ENCODE peak calls at places on chromosomes 4 and X, in ten cellular contexts. D is heart left ventricle, R is stomach, E is lower lobe of right lung, N is AG04450, J is foreskin fibroblast, P is WERI-Rb-1, G is MM.1S, Y is A549, W is lung. O is an unnamed sample.

GRCh38 chr4:25984796-25985195 is 70.8 kb downstream of the SMIM20 start:
- DNase-seq in P (no peak), Y (no peak), N (no peak), G (no peak), W (no peak), D (peak; percentile 12), J (no peak), R (no peak), E (no peak), O (no peak)

GRCh38 chrX:12421918-12422317 is 283.6 kb downstream of the FRMPD4 start:
- DNase-seq in P (no peak), E (no peak), R (no peak), G (no peak), Y (no peak), W (no peak), J (no peak), D (no peak), N (no peak), O (peak; percentile 46)

GRCh38 chrX:9905288-9905687 is 61.9 kb upstream of the CLDN34 start:
- DNase-seq in J (peak; percentile 48), E (no peak), D (no peak), P (no peak), G (no peak), R (no peak), N (no peak), Y (no peak), W (no peak), O (no peak)

GRCh38 chr4:148124512-148124911 is 317.7 kb downstream of the NR3C2 start:
- DNase-seq in J (no peak), R (no peak), Y (no peak), N (no peak), W (no peak), D (no peak), P (no peak), G (no peak), E (no peak), O (no peak)

GRCh38 chr4:182207806-182208483 is 35.3 kb upstream of the TENM3 start:
- DNase-seq in E (no peak), N (peak; percentile 72), P (no peak), G (no peak), W (no peak), D (no peak), R (no peak), Y (peak; percentile 24), J (peak; percentile 87), O (peak; percentile 84)

GRCh38 chr4:4327652-4328121 is 37.6 kb downstream of the ZBTB49 start:
- DNase-seq in J (peak; percentile 26), E (peak; percentile 59), P (peak; percentile 29), W (no peak), Y (peak; percentile 10), G (no peak), D (peak; percentile 55), N (no peak), R (no peak), O (no peak)

GRCh38 chrX:13864264-13864663 is 47.4 kb upstream of the GPM6B start:
- DNase-seq in D (no peak), J (peak; percentile 25), E (no peak), N (no peak), G (no peak), R (no peak), W (no peak), P (no peak), Y (no peak), O (peak; percentile 54)

GRCh38 chr4:176584031-176584430 is 208.7 kb downstream of the VEGFC start:
- DNase-seq in W (no peak), R (no peak), E (no peak), N (no peak), J (peak; percentile 58), P (no peak), Y (no peak), G (no peak), D (no peak), O (no peak)

GRCh38 chrX:13717697-13718483 is 16.5 kb downstream of the TRAPPC2 start:
- DNase-seq in E (no peak), P (no peak), N (no peak), R (no peak), J (peak; percentile 71), W (no peak), G (no peak), Y (no peak), D (no peak), O (peak; percentile 65)

GRCh38 chrX:109847257-109848187 is 114.5 kb upstream of the ACSL4 start:
- DNase-seq in J (peak; percentile 90), P (no peak), E (no peak), D (no peak), Y (peak; percentile 6), N (peak; percentile 62), G (no peak), R (no peak), W (no peak), O (peak; percentile 94)

GRCh38 chrX:147602297-147602696 is 309.4 kb upstream of the FMR1 start:
- DNase-seq in J (no peak), D (no peak), N (no peak), Y (no peak), R (no peak), W (no peak), G (no peak), P (no peak), E (no peak), O (no peak)

GRCh38 chrX:80282535-80282934 is 137.7 kb upstream of the TENT5D start:
- DNase-seq in E (no peak), R (no peak), W (no peak), Y (no peak), D (no peak), J (no peak), G (no peak), P (no peak), N (no peak), O (peak; percentile 20)

GRCh38 chrX:80290834-80291233 is 129.4 kb upstream of the TENT5D start:
- DNase-seq in G (no peak), N (no peak), D (no peak), J (no peak), Y (no peak), P (no peak), R (no peak), E (no peak), W (no peak), O (no peak)

DNA sequence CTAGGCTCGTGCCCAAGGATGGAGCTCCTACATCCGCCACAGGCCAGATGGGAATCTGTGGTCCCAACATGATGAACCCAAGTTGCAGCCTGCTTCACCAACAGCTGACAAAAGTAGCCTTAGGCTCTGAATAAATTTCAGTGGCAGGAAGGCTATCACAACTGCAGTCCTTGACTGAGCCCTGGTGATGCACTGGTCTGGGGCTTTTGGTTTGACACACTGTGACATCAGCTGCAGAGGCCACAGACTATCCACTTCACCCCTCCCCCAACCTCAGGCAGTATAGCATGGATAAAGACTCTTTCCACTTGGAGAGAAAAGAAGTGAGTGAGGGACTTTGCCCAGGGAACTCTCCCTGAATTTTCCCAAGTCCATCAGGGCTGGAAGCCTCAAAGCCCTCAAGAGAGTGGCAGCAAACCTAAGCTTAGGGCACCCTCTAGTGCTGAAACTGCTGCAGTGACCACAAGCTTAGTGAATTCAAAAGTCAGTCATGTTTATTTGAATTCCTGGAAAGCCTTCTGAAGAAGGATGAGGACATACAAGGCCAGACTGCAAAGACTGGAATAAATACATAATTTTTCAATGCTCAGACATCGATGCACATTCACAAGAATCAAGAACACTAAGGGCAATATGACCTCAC is 135.0 kb upstream of the TENT5D start:
- DNase-seq in N (no peak), W (no peak), D (no peak), J (peak; percentile 4), G (peak; percentile 43), P (peak; percentile 28), E (no peak), R (no peak), Y (peak; percentile 0), O (peak; percentile 40)
- TF ChIP-seq CTCF in N (no peak), W (no peak), D (peak; percentile 37), J (peak; percentile 21), G (peak; percentile 73), P (peak; percentile 71), E (peak; percentile 22), R (no peak), Y (peak; percentile 55), O (peak; percentile 46)

GRCh38 chrX:118348186-118348810 is 2.4 kb downstream of the WDR44 start:
- DNase-seq in E (no peak), R (no peak), Y (no peak), G (no peak), D (no peak), N (no peak), P (no peak), W (no peak), J (no peak), O (no peak)
- H3K4me3 ChIP-seq in E (peak overlapping the region; percentile 71), R (peak overlapping the region; percentile 78), Y (no peak overlapping the region), G (peak overlapping the region; percentile 69), D (no peak overlapping the region), N (peak overlapping the region; percentile 74), P (no peak overlapping the region), W (no peak overlapping the region), J (peak overlapping the region; percentile 86), O (peak overlapping the region; percentile 77)

DNA sequence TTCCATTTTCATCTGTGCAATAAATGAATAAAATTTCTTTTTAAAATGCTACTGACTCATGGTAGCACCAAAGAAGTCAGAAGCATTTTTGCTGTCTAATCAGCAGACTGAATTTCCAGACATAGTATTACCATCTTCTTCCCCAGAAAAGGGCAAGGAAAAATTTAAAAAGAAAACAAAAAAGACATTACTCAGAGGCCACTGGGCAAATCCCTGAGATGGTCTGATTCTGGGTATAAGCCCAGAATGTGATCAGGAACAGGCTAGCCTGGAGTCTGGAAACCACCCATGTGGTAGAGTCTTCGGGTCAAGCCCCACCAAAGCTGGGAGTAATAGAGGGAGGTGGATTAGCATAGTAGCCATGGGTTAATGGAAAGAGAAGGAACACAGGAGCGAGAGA is 342.8 kb downstream of the FBXW7 start:
- DNase-seq in N (no peak), W (no peak), E (no peak), Y (no peak), G (no peak), D (no peak), R (no peak), P (no peak), J (no peak), O (peak; percentile 40)
- TF ChIP-seq CTCF in N (no peak), W (no peak), E (no peak), Y (no peak), G (no peak), D (no peak), R (no peak), P (no peak), J (no peak), O (no peak)

GRCh38 chr4:140720387-140721087 is 35.6 kb downstream of the TBC1D9 start:
- DNase-seq in D (no peak), R (no peak), J (no peak), N (no peak), Y (no peak), G (peak; percentile 48), P (no peak), W (no peak), E (no peak), O (no peak)

GRCh38 chr4:140718240-140718639 is 37.9 kb downstream of the TBC1D9 start:
- DNase-seq in R (no peak), G (no peak), E (no peak), Y (no peak), N (no peak), J (peak; percentile 70), D (no peak), P (no peak), W (no peak), O (peak; percentile 53)

GRCh38 chr4:140719022-140719421 is 37.2 kb downstream of the TBC1D9 start:
- DNase-seq in J (peak; percentile 52), N (no peak), Y (no peak), E (no peak), W (no peak), G (no peak), R (no peak), P (no peak), D (no peak), O (peak; percentile 65)

GRCh38 chr4:140719693-140720092 is 36.5 kb downstream of the TBC1D9 start:
- DNase-seq in G (peak; percentile 40), N (no peak), R (no peak), Y (no peak), W (no peak), E (no peak), J (no peak), P (no peak), D (no peak), O (no peak)

GRCh38 chr4:140721088-140721421 is 35.1 kb downstream of the TBC1D9 start:
- DNase-seq in Y (no peak), D (no peak), J (no peak), P (no peak), R (no peak), G (peak; percentile 32), N (no peak), W (no peak), E (no peak), O (no peak)
- H3K4me3 ChIP-seq in Y (no peak overlapping the region), D (peak overlapping the region; percentile 6), J (no peak overlapping the region), P (no peak overlapping the region), R (peak overlapping the region; percentile 13), G (peak overlapping the region; percentile 57), N (no peak overlapping the region), W (no peak overlapping the region), E (peak overlapping the region; percentile 42), O (no peak overlapping the region)

O was measured in fibroblast of the aortic adventitia.